ENCODE peak calls at places on chromosome 16, in nine cellular contexts. C is stimulated activated CD4-positive, alpha-beta T cell treated with anti-CD3 and anti-CD28 coated beads, TNF-alpha, amount 100 ng/mL, for 48 hours; B is ELR; D is Daoy; L is CD4-positive, alpha-beta T cell; O is Calu3; H is choroid plexus epithelial cell; R is prostate gland; W is activated T-cell treated with anti-CD3 and anti-CD28 coated beads for 1 hour. Q is an unnamed sample.

GRCh38 chr16:69064789-69065313 is 40.6 kb upstream of the HAS3 start:
- DNase-seq in C (no peak), B (no peak), D (no peak), L (no peak), O (no peak), H (peak; percentile 76), R (no peak), W (no peak), Q (no peak)

GRCh38 chr16:52070341-52071057 is 476.4 kb downstream of the TOX3 start:
- DNase-seq in C (no peak), B (no peak), D (no peak), L (no peak), O (no peak), H (no peak), R (no peak), W (no peak), Q (no peak)

GRCh38 chr16:19715566-19715965 is 2.5 kb downstream of the KNOP1 start:
- DNase-seq in C (no peak), B (no peak), D (no peak), L (no peak), O (no peak), H (no peak), R (no peak), W (no peak), Q (no peak)

GRCh38 chr16:64196444-64196843 is 925.4 kb downstream of the CDH11 start:
- DNase-seq in C (no peak), B (peak; percentile 2), D (no peak), L (no peak), O (no peak), H (peak; percentile 90), R (no peak), W (no peak), Q (no peak)

GRCh38 chr16:69326172-69326873 is 4.1 kb downstream of the PDF start:
- DNase-seq in C (no peak), B (no peak), D (no peak), L (no peak), O (no peak), H (no peak), R (no peak), W (no peak), Q (no peak)

GRCh38 chr16:57694556-57695377 is at the start of gene DRC7:
- DNase-seq in C (no peak), B (peak; percentile 65), D (peak; percentile 42), L (no peak), O (peak; percentile 68), H (peak; percentile 69), R (no peak), W (no peak), Q (peak; percentile 26)

GRCh38 chr16:2296662-2297505 is 29.0 kb upstream of the RNPS1 start:
- DNase-seq in C (no peak), B (peak; percentile 31), D (peak; percentile 62), L (no peak), O (peak; percentile 39), H (peak; percentile 33), R (no peak), W (no peak), Q (peak; percentile 18)

GRCh38 chr16:70453891-70454220 is 539 bp upstream of the FCSK start:
- DNase-seq in C (no peak), B (no peak), D (peak; percentile 28), L (no peak), O (peak; percentile 28), H (no peak), R (no peak), W (no peak), Q (peak; percentile 26)

GRCh38 chr16:6562985-6563384 is 769.7 kb upstream of the RBFOX1 start:
- DNase-seq in C (no peak), B (no peak), D (no peak), L (no peak), O (no peak), H (no peak), R (no peak), W (no peak), Q (no peak)

GRCh38 chr16:87099001-87099740 is 218.0 kb downstream of the C16orf95 start:
- DNase-seq in C (no peak), B (no peak), D (no peak), L (no peak), O (no peak), H (no peak), R (no peak), W (no peak), Q (no peak)

GRCh38 chr16:12462690-12463646 is 340.7 kb downstream of the CPPED1 start:
- DNase-seq in C (no peak), B (peak; percentile 76), D (peak; percentile 72), L (no peak), O (no peak), H (peak; percentile 63), R (no peak), W (no peak), Q (no peak)

GRCh38 chr16:81401035-81401950 is 43.3 kb upstream of the CMIP start:
- DNase-seq in C (no peak), B (peak; percentile 98), D (peak; percentile 85), L (no peak), O (peak; percentile 70), H (peak; percentile 75), R (peak; percentile 13), W (no peak), Q (peak; percentile 65)

GRCh38 chr16:46961373-46962353 is 11.8 kb downstream of the DNAJA2 start:
- DNase-seq in C (no peak), B (no peak), D (no peak), L (no peak), O (no peak), H (no peak), R (no peak), W (no peak), Q (no peak)

GRCh38 chr16:53099318-53100130 is 44.7 kb downstream of the CHD9 start:
- DNase-seq in C (peak; percentile 20), B (peak; percentile 91), D (peak; percentile 95), L (peak; percentile 31), O (peak; percentile 97), H (peak; percentile 93), R (peak; percentile 96), W (peak; percentile 21), Q (peak; percentile 34)

GRCh38 chr16:3262517-3262916 is 6.1 kb upstream of the MEFV start:
- DNase-seq in C (no peak), B (no peak), D (no peak), L (no peak), O (no peak), H (no peak), R (no peak), W (no peak), Q (no peak)

GRCh38 chr16:54080524-54081008 is 206.0 kb downstream of the IRX3 start:
- DNase-seq in C (no peak), B (peak; percentile 98), D (peak; percentile 82), L (no peak), O (no peak), H (peak; percentile 100), R (peak; percentile 92), W (no peak), Q (peak; percentile 41)

GRCh38 chr16:1290032-1290431 is 19.4 kb upstream of the UBE2I start:
- DNase-seq in C (no peak), B (no peak), D (no peak), L (no peak), O (no peak), H (peak; percentile 22), R (no peak), W (no peak), Q (no peak)

GRCh38 chr16:12229759-12230594 is 253.4 kb downstream of the SNX29 start:
- DNase-seq in C (no peak), B (peak; percentile 76), D (no peak), L (no peak), O (no peak), H (peak; percentile 28), R (no peak), W (no peak), Q (no peak)

GRCh38 chr16:14014284-14014625 is 56.9 kb upstream of the MRTFB start:
- DNase-seq in C (no peak), B (no peak), D (no peak), L (no peak), O (no peak), H (no peak), R (no peak), W (no peak), Q (no peak)

GRCh38 chr16:71917900-71918299 is 22.6 kb downstream of the IST1 start:
- DNase-seq in C (no peak), B (peak; percentile 35), D (no peak), L (no peak), O (no peak), H (peak; percentile 49), R (no peak), W (no peak), Q (no peak)

GRCh38 chr16:85461814-85462404 is 151.2 kb upstream of the GSE1 start:
- DNase-seq in C (no peak), B (peak; percentile 22), D (peak; percentile 63), L (no peak), O (no peak), H (peak; percentile 63), R (no peak), W (no peak), Q (no peak)

GRCh38 chr16:49833055-49833454 is 22.9 kb downstream of the ZNF423 start:
- DNase-seq in C (no peak), B (no peak), D (no peak), L (no peak), O (no peak), H (no peak), R (no peak), W (no peak), Q (no peak)

GRCh38 chr16:13070268-13070667 is 168.9 kb downstream of the SHISA9 start:
- DNase-seq in C (no peak), B (no peak), D (no peak), L (no peak), O (no peak), H (no peak), R (no peak), W (no peak), Q (no peak)

GRCh38 chr16:4461250-4462085 is 13.0 kb downstream of the NMRAL1 start:
- DNase-seq in C (no peak), B (peak; percentile 9), D (no peak), L (no peak), O (no peak), H (peak; percentile 21), R (no peak), W (no peak), Q (no peak)

GRCh38 chr16:47299587-47299986 is 155.8 kb upstream of the NETO2 start:
- DNase-seq in C (no peak), B (no peak), D (no peak), L (no peak), O (no peak), H (no peak), R (no peak), W (no peak), Q (no peak)

GRCh38 chr16:82425661-82426060 is 201.1 kb upstream of the CDH13 start:
- DNase-seq in C (no peak), B (peak; percentile 13), D (no peak), L (no peak), O (no peak), H (no peak), R (no peak), W (no peak), Q (no peak)

GRCh38 chr16:48157794-48158193 is 2.0 kb upstream of the ABCC12 start:
- DNase-seq in C (no peak), B (no peak), D (no peak), L (no peak), O (no peak), H (no peak), R (no peak), W (no peak), Q (no peak)

GRCh38 chr16:51035110-51035498 is 116.0 kb downstream of the SALL1 start:
- DNase-seq in C (no peak), B (no peak), D (peak; percentile 42), L (no peak), O (no peak), H (no peak), R (no peak), W (no peak), Q (no peak)

GRCh38 chr16:57764341-57765159 is 29.0 kb downstream of the KATNB1 start:
- DNase-seq in C (peak; percentile 29), B (peak; percentile 97), D (peak; percentile 85), L (no peak), O (peak; percentile 65), H (peak; percentile 79), R (no peak), W (no peak), Q (peak; percentile 88)

GRCh38 chr16:22646948-22647556 is 136.4 kb downstream of the NPIPB5 start:
- DNase-seq in C (no peak), B (no peak), D (no peak), L (no peak), O (no peak), H (no peak), R (no peak), W (no peak), Q (no peak)

GRCh38 chr16:85810742-85811115 is 11.2 kb downstream of the COX4I1 start:
- DNase-seq in C (no peak), B (no peak), D (no peak), L (no peak), O (no peak), H (no peak), R (no peak), W (no peak), Q (no peak)

Q was measured in NCI-H460.